ENCODE peak calls at places on chromosomes 7 and 10, in nine cellular contexts. A, X, M, Z, R, C, W, K and B are unnamed samples.

GRCh38 chr10:89702121-89702480 is 711 bp downstream of the KIF20B start:
- DNase-seq in K (no peak), R (no peak), W (no peak), C (peak; percentile 10), X (peak; percentile 8), A (no peak), M (peak; percentile 37), Z (no peak), B (no peak)

GRCh38 chr10:71090330-71090729 is 122.0 kb upstream of the UNC5B start:
- DNase-seq in A (no peak), C (no peak), K (no peak), M (peak; percentile 6), X (no peak), Z (no peak), R (no peak), W (no peak), B (no peak)

GRCh38 chr10:75658915-75659314 is 227.5 kb downstream of the LRMDA start:
- DNase-seq in R (no peak), X (no peak), M (no peak), K (no peak), A (no peak), Z (no peak), C (no peak), W (no peak), B (no peak)

GRCh38 chr7:104891949-104892348 is 122.1 kb upstream of the KMT2E start:
- DNase-seq in X (no peak), R (no peak), K (no peak), Z (no peak), C (no peak), W (no peak), A (no peak), M (no peak), B (no peak)

GRCh38 chr7:46463170-46463569 is 542.1 kb upstream of the IGFBP3 start:
- DNase-seq in Z (no peak), A (no peak), X (no peak), R (no peak), W (no peak), C (no peak), K (no peak), M (no peak), B (no peak)

GRCh38 chr10:10826125-10826524 is 191.5 kb upstream of the CELF2 start:
- DNase-seq in K (no peak), X (peak; percentile 2), M (no peak), W (no peak), A (no peak), R (no peak), C (no peak), Z (peak; percentile 30), B (no peak)

GRCh38 chr7:122975341-122975740 is 20.2 kb downstream of the TAS2R16 start:
- DNase-seq in W (no peak), M (no peak), K (no peak), A (no peak), X (peak; percentile 79), C (no peak), R (no peak), Z (no peak), B (no peak)

GRCh38 chr10:132105302-132105995 is 39.7 kb downstream of the JAKMIP3 start:
- DNase-seq in K (no peak), W (no peak), Z (no peak), C (no peak), R (no peak), X (peak; percentile 0), A (no peak), M (no peak), B (no peak)

GRCh38 chr10:86964847-86965190 is 3.5 kb upstream of the ADIRF start:
- DNase-seq in Z (no peak), C (no peak), M (no peak), W (no peak), A (no peak), X (no peak), R (no peak), K (no peak), B (no peak)

GRCh38 chr7:86485842-86486241 is 157.9 kb upstream of the GRM3 start:
- DNase-seq in C (no peak), A (no peak), K (no peak), Z (no peak), X (no peak), M (no peak), R (no peak), W (no peak), B (no peak)

GRCh38 chr7:115910541-115911164 is 119.9 kb downstream of the TFEC start:
- DNase-seq in W (no peak), M (no peak), K (no peak), Z (peak; percentile 31), A (peak; percentile 63), X (peak; percentile 38), C (no peak), R (peak; percentile 83), B (no peak)

GRCh38 chr7:133330085-133330484 is 77.2 kb downstream of the EXOC4 start:
- DNase-seq in K (no peak), W (no peak), Z (no peak), C (no peak), A (no peak), R (no peak), M (no peak), X (no peak), B (no peak)

GRCh38 chr7:121366852-121367431 is 29.2 kb downstream of the FAM3C start:
- DNase-seq in X (peak; percentile 37), C (peak; percentile 6), A (no peak), M (no peak), K (peak; percentile 9), W (no peak), R (peak; percentile 54), Z (no peak), B (peak; percentile 14)

GRCh38 chr10:123146892-123147634 is 873 bp upstream of the HMX2 start:
- DNase-seq in C (no peak), W (no peak), R (no peak), M (no peak), Z (no peak), X (no peak), A (no peak), K (no peak), B (no peak)

GRCh38 chr7:130912910-130913720 is 179.1 kb upstream of the KLF14 start:
- DNase-seq in K (peak; percentile 64), C (no peak), R (no peak), A (no peak), M (peak; percentile 77), W (peak; percentile 86), Z (peak; percentile 98), X (peak; percentile 100), B (no peak)

GRCh38 chr10:119340893-119341235 is 133.5 kb downstream of the GRK5 start:
- DNase-seq in C (no peak), Z (no peak), R (no peak), X (no peak), M (no peak), K (no peak), W (no peak), A (no peak), B (no peak)

GRCh38 chr10:98667081-98667480 is 220.3 kb upstream of the HPS1 start:
- DNase-seq in W (no peak), K (no peak), A (no peak), X (no peak), R (no peak), C (no peak), M (no peak), Z (no peak), B (no peak)

GRCh38 chr7:36278767-36279171 is 110.9 kb upstream of the ANLN start:
- DNase-seq in X (peak; percentile 60), W (peak; percentile 49), K (no peak), Z (peak; percentile 66), A (no peak), C (no peak), M (no peak), R (no peak), B (no peak)

GRCh38 chr7:132709971-132710567 is 133.8 kb upstream of the PLXNA4 start:
- DNase-seq in C (no peak), M (no peak), W (no peak), Z (peak; percentile 10), X (peak; percentile 33), A (no peak), K (peak; percentile 1), R (no peak), B (no peak)

GRCh38 chr10:10438335-10439123 is 579.1 kb upstream of the CELF2 start:
- DNase-seq in W (no peak), Z (no peak), C (no peak), R (no peak), M (no peak), A (no peak), X (no peak), K (no peak), B (no peak)

GRCh38 chr10:125164421-125164820 is 4.1 kb upstream of the CTBP2 start:
- DNase-seq in A (no peak), R (no peak), W (no peak), Z (no peak), K (no peak), M (no peak), X (no peak), C (no peak), B (no peak)